ENCODE peak calls at places on chromosome 10, in four cellular contexts. V is mesothelial cell of epicardium; Z is CD4-positive, alpha-beta T cell; N is AG04450. O is an unnamed sample.

GRCh38 chr10:27744478-27745379 is 890 bp downstream of the MKX start:
- DNase-seq in V (peak; percentile 34), Z (peak; percentile 28), N (no peak), O (peak; percentile 16)

GRCh38 chr10:116001266-116001857 is 271.6 kb downstream of the GFRA1 start:
- DNase-seq in V (no peak), Z (no peak), N (no peak), O (no peak)

GRCh38 chr10:44830022-44830421 is 81.1 kb upstream of the TMEM72 start:
- DNase-seq in V (no peak), Z (no peak), N (peak; percentile 16), O (no peak)

GRCh38 chr10:46050956-46051355 is 4.9 kb upstream of the MSMB start:
- DNase-seq in V (no peak), Z (no peak), N (no peak), O (no peak)

GRCh38 chr10:132395704-132396494 is 1.1 kb upstream of the PWWP2B start:
- DNase-seq in V (no peak), Z (no peak), N (no peak), O (peak; percentile 70)

GRCh38 chr10:33900591-33900990 is 566.1 kb upstream of the NRP1 start:
- DNase-seq in V (no peak), Z (no peak), N (no peak), O (no peak)

GRCh38 chr10:86715156-86715795 is 41.1 kb upstream of the BMPR1A start:
- DNase-seq in V (no peak), Z (no peak), N (no peak), O (no peak)

GRCh38 chr10:78579995-78580394 is 488.8 kb upstream of the ZMIZ1 start:
- DNase-seq in V (no peak), Z (no peak), N (no peak), O (no peak)

GRCh38 chr10:111598433-111599059 is 521.7 kb downstream of the ADRA2A start:
- DNase-seq in V (peak; percentile 27), Z (peak; percentile 6), N (no peak), O (peak; percentile 41)

GRCh38 chr10:127939786-127940330 is 33.0 kb downstream of the PTPRE start:
- DNase-seq in V (no peak), Z (no peak), N (no peak), O (no peak)

GRCh38 chr10:67827811-67828210 is 10.2 kb downstream of the DNAJC12 start:
- DNase-seq in V (no peak), Z (no peak), N (no peak), O (no peak)

GRCh38 chr10:105188737-105189463 is 547.8 kb downstream of the SORCS3 start:
- DNase-seq in V (no peak), Z (no peak), N (no peak), O (no peak)

GRCh38 chr10:79018591-79019011 is 50.2 kb upstream of the ZMIZ1 start:
- DNase-seq in V (no peak), Z (no peak), N (peak; percentile 13), O (no peak)

GRCh38 chr10:124347956-124348355 is 70.8 kb downstream of the OAT start:
- DNase-seq in V (no peak), Z (no peak), N (no peak), O (no peak)

GRCh38 chr10:88616250-88616977 is 29.9 kb downstream of the LIPJ start:
- DNase-seq in V (no peak), Z (no peak), N (no peak), O (no peak)

GRCh38 chr10:126945351-126946035 is 40.3 kb downstream of the DOCK1 start:
- DNase-seq in V (no peak), Z (no peak), N (no peak), O (no peak)

GRCh38 chr10:68406111-68406814 is 814 bp downstream of the RUFY2 start:
- DNase-seq in V (peak; percentile 27), Z (no peak), N (peak; percentile 2), O (peak; percentile 44)

GRCh38 chr10:15439381-15439837 is 68.3 kb upstream of the FAM171A1 start:
- DNase-seq in V (no peak), Z (no peak), N (no peak), O (no peak)

GRCh38 chr10:70139151-70139996 is 6.7 kb upstream of the AIFM2 start:
- DNase-seq in V (no peak), Z (no peak), N (no peak), O (no peak)

DNA sequence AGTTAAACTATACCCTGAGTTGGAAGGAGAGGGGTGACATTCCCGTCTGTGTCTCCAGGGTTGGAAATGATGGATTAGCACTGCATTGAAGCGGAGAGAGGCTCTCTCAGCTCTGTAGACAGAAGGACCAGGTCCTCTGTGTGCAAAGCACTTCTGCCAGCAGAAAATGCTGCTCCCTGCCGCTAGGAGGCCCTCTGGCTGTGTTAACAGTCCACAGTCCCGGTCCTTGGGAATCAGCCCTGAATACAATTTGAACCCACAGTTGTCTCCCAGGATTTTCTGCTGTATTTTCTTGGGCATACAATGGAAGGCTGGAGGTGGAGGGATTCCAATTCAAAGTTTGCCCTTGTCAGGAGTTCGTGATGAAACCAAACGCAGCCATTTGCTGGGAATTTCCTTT is 205.1 kb downstream of the GLRX3 start:
- DNase-seq in V (no peak), Z (no peak), N (no peak), O (peak; percentile 32)
- TF ChIP-seq CTCF in V (peak; percentile 48), Z (no peak), N (no peak), O (peak; percentile 83)

DNA sequence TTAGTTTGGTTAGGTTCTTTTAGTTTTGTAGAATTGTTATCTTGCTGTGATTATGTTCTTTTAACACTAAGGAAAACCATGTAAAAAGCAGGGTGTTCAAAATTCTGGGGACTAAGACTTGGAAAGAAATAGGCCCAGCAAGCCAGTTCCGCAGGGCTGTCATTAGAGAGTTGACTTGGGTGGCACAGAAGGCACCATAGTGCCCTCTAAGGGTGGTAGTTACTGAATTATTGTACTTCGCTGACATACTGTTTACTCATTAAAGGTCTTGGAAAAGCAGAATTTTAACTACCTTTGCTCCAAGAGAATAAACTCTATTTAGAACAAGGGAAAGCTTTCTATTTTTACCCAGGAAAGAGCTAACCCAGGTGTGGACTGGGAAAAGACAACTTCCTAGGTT is 86.5 kb downstream of the OTUD1 start:
- DNase-seq in V (no peak), Z (no peak), N (no peak), O (no peak)
- TF ChIP-seq CTCF in V (no peak), Z (peak; percentile 52), N (peak; percentile 38), O (peak; percentile 10)

DNA sequence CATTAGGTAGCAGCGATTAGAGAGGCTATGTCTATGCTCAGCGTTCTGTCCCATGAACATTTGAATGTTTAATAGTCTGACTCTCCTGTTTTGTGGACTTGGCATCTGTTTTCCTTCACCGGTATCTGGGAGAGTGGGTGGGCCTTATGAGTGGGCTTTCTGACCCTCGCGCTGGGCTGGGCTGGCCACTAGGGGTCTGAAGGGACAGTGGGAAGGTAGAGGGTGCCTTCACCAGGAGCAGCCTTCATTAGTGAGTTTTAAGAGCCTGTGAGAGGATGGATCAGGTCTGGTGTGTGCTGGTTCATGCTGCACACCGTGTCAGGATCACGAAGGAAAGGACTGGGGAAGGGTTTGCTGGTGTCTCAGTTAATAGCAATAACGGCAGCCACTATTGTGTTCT is 33.4 kb downstream of the DCLRE1A start:
- DNase-seq in V (no peak), Z (no peak), N (no peak), O (no peak)
- TF ChIP-seq CTCF in V (no peak), Z (no peak), N (no peak), O (peak; percentile 40)

GRCh38 chr10:72828294-72828693 is 65.2 kb upstream of the OIT3 start:
- DNase-seq in V (no peak), Z (no peak), N (no peak), O (no peak)
- TF ChIP-seq CTCF in V (no peak), Z (no peak), N (no peak), O (no peak)

GRCh38 chr10:1101946-1102345 is 45.8 kb downstream of the WDR37 start:
- DNase-seq in V (no peak), Z (no peak), N (no peak), O (no peak)

GRCh38 chr10:1100143-1100542 is 44.0 kb downstream of the WDR37 start:
- DNase-seq in V (no peak), Z (no peak), N (no peak), O (no peak)

GRCh38 chr10:1102836-1103235 is 46.7 kb downstream of the WDR37 start:
- DNase-seq in V (no peak), Z (no peak), N (no peak), O (no peak)

GRCh38 chr10:1102392-1102791 is 46.2 kb downstream of the WDR37 start:
- DNase-seq in V (no peak), Z (no peak), N (no peak), O (no peak)

GRCh38 chr10:1100691-1101368 is 44.6 kb downstream of the WDR37 start:
- DNase-seq in V (no peak), Z (no peak), N (no peak), O (no peak)
- TF ChIP-seq CTCF in V (no peak), Z (no peak), N (no peak), O (peak; percentile 40)

DNA sequence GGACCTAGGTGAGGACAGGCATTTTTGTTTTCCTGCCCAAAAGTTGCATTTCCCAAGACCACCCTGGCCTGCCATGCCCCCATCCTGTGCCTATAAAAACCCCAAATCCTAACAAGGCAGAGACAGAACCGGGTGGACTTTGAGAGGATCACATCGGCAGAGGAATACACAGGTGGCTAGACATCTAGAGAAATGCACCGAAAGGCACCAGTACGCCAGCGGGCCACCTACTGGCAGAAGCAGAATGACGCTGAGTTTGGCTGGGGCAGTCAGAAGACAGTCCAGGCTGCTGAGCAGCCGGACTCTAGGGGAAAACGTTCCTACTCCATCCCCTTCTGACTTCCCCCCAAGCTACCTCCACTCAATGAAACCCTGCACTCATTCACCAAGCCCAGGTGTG is 2.8 kb downstream of the AKR1C4 start:
- DNase-seq in V (no peak), Z (no peak), N (no peak), O (no peak)
- TF ChIP-seq CTCF in V (no peak), Z (no peak), N (no peak), O (no peak)

GRCh38 chr10:71237843-71238623 is 25.7 kb downstream of the UNC5B start:
- DNase-seq in V (no peak), Z (no peak), N (no peak), O (no peak)
- TF ChIP-seq CTCF in V (no peak), Z (no peak), N (no peak), O (no peak)